ENCODE peak calls at places on chromosomes 3 and 15, in five cellular contexts. N, H, P, U and Y are unnamed samples.

GRCh38 chr3:41893977-41894376 is 67.9 kb downstream of the ULK4 start:
- DNase-seq in U (peak; percentile 37), P (peak; percentile 62), H (no peak), N (no peak), Y (no peak)

GRCh38 chr15:63593705-63594671 is 3.2 kb upstream of the FBXL22 start:
- DNase-seq in U (no peak), H (no peak), N (no peak), P (no peak), Y (no peak)

GRCh38 chr15:74170083-74170844 is 3.2 kb upstream of the ISLR start:
- DNase-seq in U (no peak), P (no peak), H (no peak), N (no peak), Y (no peak)

GRCh38 chr3:43413676-43414368 is 127.5 kb downstream of the SNRK start:
- DNase-seq in H (no peak), P (no peak), N (no peak), U (no peak), Y (no peak)

GRCh38 chr3:110521019-110521418 is 550.6 kb upstream of the NECTIN3 start:
- DNase-seq in P (peak; percentile 98), U (no peak), N (no peak), H (no peak), Y (no peak)

GRCh38 chr15:81327526-81327925 is 3.6 kb upstream of the STARD5 start:
- DNase-seq in U (no peak), P (peak; percentile 91), H (no peak), N (no peak), Y (no peak)

GRCh38 chr15:68413363-68414255 is 18.4 kb downstream of the ITGA11 start:
- DNase-seq in N (no peak), P (no peak), H (no peak), U (peak; percentile 18), Y (no peak)

GRCh38 chr3:172034786-172035685 is 4.3 kb upstream of the FNDC3B start:
- DNase-seq in H (no peak), U (peak; percentile 62), P (peak; percentile 33), N (no peak), Y (no peak)

GRCh38 chr3:14358426-14359211 is 43.8 kb upstream of the SLC6A6 start:
- DNase-seq in H (no peak), U (peak; percentile 41), P (peak; percentile 75), N (peak; percentile 49), Y (no peak)

GRCh38 chr3:172125963-172126403 is 86.6 kb downstream of the FNDC3B start:
- DNase-seq in N (no peak), H (no peak), P (peak; percentile 79), U (peak; percentile 62), Y (no peak)

GRCh38 chr15:60003243-60004018 is 680 bp upstream of the FOXB1 start:
- DNase-seq in N (no peak), H (no peak), U (no peak), P (no peak), Y (no peak)

GRCh38 chr3:178895178-178895789 is 176.3 kb downstream of the ZMAT3 start:
- DNase-seq in P (no peak), N (no peak), H (no peak), U (no peak), Y (no peak)

GRCh38 chr3:31450345-31450744 is 82.4 kb upstream of the STT3B start:
- DNase-seq in N (no peak), U (no peak), P (no peak), H (no peak), Y (no peak)

GRCh38 chr15:39114690-39115378 is 466.0 kb upstream of the THBS1 start:
- DNase-seq in U (no peak), P (no peak), N (no peak), H (no peak), Y (no peak)

GRCh38 chr3:13019243-13019701 is 54.0 kb downstream of the IQSEC1 start:
- DNase-seq in U (no peak), H (peak; percentile 40), N (no peak), P (peak; percentile 76), Y (no peak)

GRCh38 chr3:188929138-188929537 is 242.6 kb upstream of the TPRG1 start:
- DNase-seq in H (no peak), U (peak; percentile 31), N (peak; percentile 45), P (no peak), Y (no peak)

GRCh38 chr15:78454992-78455391 is 17.0 kb downstream of the IREB2 start:
- DNase-seq in P (no peak), N (peak; percentile 42), H (no peak), U (no peak), Y (no peak)

GRCh38 chr3:47475029-47475569 is 642 bp downstream of the SCAP start:
- DNase-seq in H (no peak), N (no peak), U (peak; percentile 42), P (peak; percentile 32), Y (no peak)

GRCh38 chr3:69951616-69952015 is 47.9 kb upstream of the SAMMSON start:
- DNase-seq in N (no peak), P (peak; percentile 11), H (no peak), U (no peak), Y (no peak)

GRCh38 chr3:69944931-69945493 is 54.5 kb upstream of the SAMMSON start:
- DNase-seq in H (no peak), N (no peak), P (no peak), U (no peak), Y (no peak)

GRCh38 chr3:69948246-69948862 is 51.2 kb upstream of the SAMMSON start:
- DNase-seq in U (no peak), N (no peak), H (no peak), P (peak; percentile 66), Y (no peak)
- H3K27ac ChIP-seq in U (no peak overlapping the region), N (no peak overlapping the region), H (peak overlapping the region; percentile 75), P (peak overlapping the region; percentile 62), Y (peak overlapping the region; percentile 97)

DNA sequence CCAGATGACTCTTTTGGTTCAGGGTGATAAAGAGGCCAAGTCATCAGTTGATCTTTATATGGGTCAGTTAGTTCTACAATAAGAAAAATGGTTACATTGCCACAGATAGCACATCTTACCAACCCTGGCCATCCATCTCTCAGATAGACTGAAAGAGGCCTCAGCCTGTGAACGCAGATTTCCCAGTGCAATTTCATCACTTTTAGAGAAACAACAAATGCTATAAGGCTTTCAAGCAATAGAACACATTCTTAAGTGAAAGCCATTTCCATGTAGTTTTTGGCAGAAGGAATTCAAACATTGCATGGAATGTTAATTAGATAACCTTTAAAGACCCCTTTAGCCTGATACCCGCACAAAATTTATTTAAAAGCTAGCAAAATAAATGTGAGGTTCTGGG is 200.6 kb upstream of the ZBTB20 start:
- DNase-seq in P (no peak), H (no peak), U (no peak), N (no peak), Y (no peak)
- H3K27ac ChIP-seq in P (no peak overlapping the region), H (no peak overlapping the region), U (no peak overlapping the region), N (no peak overlapping the region), Y (no peak overlapping the region)

DNA sequence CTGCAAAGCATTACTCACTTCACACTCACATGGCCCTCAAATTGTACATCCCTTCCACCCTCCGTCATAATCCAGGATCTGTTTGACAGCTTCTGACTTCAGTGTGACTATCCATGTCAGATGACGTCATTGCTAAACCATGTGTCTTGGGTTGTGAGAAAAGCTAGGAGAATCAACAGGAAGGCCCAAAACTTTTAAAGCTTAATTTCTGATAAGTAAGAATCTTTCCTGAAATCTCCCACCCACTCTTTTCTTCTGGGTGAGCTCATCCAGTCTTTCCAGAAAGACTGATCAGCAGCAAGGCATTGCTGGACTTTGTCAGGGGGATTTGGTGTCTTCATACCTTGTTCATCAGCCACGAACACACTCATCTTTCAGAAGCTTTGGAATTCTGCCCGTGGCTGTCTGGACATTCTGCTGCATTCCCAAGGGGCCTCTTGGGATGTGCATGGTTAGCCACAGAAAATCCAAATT is 11.5 kb upstream of the LMCD1 start:
- DNase-seq in N (no peak), H (no peak), U (no peak), P (peak; percentile 98), Y (no peak)
- H3K27ac ChIP-seq in N (peak overlapping the region; percentile 63), H (no peak overlapping the region), U (no peak overlapping the region), P (peak overlapping the region; percentile 16), Y (no peak overlapping the region)

DNA sequence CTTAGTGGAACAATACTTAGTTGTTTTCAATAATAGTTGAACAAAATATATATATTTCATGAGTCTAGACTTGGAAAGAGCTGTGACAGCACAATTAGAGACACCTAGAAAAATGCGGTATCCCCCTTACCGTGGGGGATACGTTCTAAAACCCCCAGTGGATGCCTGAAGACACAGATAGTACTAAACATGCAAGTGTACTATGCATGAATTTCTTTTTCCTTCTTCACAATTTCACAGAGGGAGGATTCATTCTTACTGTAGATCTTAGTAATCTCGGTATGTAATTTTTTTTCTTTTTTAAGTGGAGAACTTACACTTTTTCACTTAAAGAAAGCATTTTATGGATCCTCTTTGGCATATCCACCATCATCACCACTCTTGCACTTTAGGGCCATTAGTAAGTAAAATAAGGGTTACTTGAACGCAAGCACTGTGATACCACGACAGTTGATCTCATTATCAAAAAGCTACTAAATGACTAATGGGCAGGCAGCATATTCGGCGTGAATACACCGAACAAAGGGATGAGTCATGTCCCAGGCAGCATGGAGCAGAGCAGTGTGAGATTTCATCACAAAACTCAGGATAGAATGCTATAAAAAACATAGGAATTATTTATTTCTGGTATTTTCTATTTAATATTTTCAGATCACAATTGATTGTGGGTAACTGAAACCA is 72.3 kb upstream of the ZNF280D start:
- DNase-seq in P (peak; percentile 87), U (no peak), N (no peak), H (peak; percentile 21), Y (no peak)
- H3K27ac ChIP-seq in P (no peak overlapping the region), U (no peak overlapping the region), N (no peak overlapping the region), H (no peak overlapping the region), Y (peak overlapping the region; percentile 20)

GRCh38 chr3:37458162-37458895 is 283.9 kb upstream of the LRRFIP2 start:
- DNase-seq in H (no peak), P (no peak), U (no peak), N (no peak), Y (no peak)
- H3K27ac ChIP-seq in H (no peak overlapping the region), P (no peak overlapping the region), U (no peak overlapping the region), N (no peak overlapping the region), Y (no peak overlapping the region)

GRCh38 chr3:15894382-15894781 is 96.6 kb upstream of the ANKRD28 start:
- DNase-seq in N (no peak), P (no peak), H (no peak), U (no peak), Y (no peak)

GRCh38 chr3:15892828-15893227 is 95.0 kb upstream of the ANKRD28 start:
- DNase-seq in P (peak; percentile 81), N (no peak), U (no peak), H (no peak), Y (no peak)

GRCh38 chr3:15896500-15896899 is 98.7 kb upstream of the ANKRD28 start:
- DNase-seq in U (no peak), N (no peak), P (no peak), H (no peak), Y (no peak)

GRCh38 chr3:15889936-15890335 is 92.2 kb upstream of the ANKRD28 start:
- DNase-seq in N (no peak), H (no peak), P (no peak), U (no peak), Y (no peak)

DNA sequence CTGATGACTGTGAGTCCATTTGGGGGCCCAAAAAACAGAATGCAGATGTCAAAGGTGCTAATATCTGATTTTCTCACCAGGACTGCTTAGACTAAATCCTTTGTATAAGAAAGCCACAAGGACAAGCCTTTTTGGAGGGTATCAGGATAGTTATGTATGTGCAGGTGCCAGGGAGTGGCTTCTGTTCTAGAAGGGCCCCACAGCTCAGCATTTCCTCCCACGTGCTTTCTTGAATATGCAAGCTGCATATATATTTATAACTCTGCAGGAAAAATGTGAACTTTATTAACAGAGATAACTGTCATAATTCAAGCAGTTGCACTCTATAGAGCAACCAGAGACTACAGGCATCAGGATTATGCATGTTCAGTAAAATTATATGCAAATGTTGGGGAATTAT is 94.5 kb upstream of the ANKRD28 start:
- DNase-seq in N (no peak), H (no peak), U (no peak), P (no peak), Y (no peak)
- H3K27ac ChIP-seq in N (no peak overlapping the region), H (no peak overlapping the region), U (no peak overlapping the region), P (no peak overlapping the region), Y (peak overlapping the region; percentile 19)